ENCODE peak calls at places on chromosomes 5 and 9, in four cellular contexts. Y is GM23338, A is neural crest cell, C is psoas muscle. V is an unnamed sample.

GRCh38 chr9:136352682-136353081 is 10.9 kb downstream of the DNLZ start:
- DNase-seq in Y (no peak), A (no peak), C (no peak), V (no peak)

GRCh38 chr9:14358523-14358922 is 44.6 kb upstream of the NFIB start:
- DNase-seq in Y (no peak), A (no peak), C (no peak), V (no peak)

GRCh38 chr5:139696894-139697658 is 48.9 kb downstream of the CXXC5 start:
- DNase-seq in Y (peak), A (no peak), C (peak), V (no peak)

GRCh38 chr5:154196955-154197652 is 6.6 kb downstream of the GALNT10 start:
- DNase-seq in Y (peak), A (no peak), C (no peak), V (no peak)

GRCh38 chr9:132075853-132076252 is 3.8 kb downstream of the MED27 start:
- DNase-seq in Y (no peak), A (no peak), C (no peak), V (no peak)

GRCh38 chr9:121819511-121820231 is 168.2 kb downstream of the DAB2IP start:
- DNase-seq in Y (peak), A (peak), C (no peak), V (peak)

GRCh38 chr9:138094028-138094427 is 216.4 kb downstream of the CACNA1B start:
- DNase-seq in Y (no peak), A (no peak), C (no peak), V (no peak)

GRCh38 chr5:139667001-139667729 is 19.0 kb downstream of the CXXC5 start:
- DNase-seq in Y (no peak), A (no peak), C (no peak), V (no peak)

GRCh38 chr5:93621340-93621872 is 38.4 kb downstream of the NR2F1 start:
- DNase-seq in Y (peak), A (peak), C (peak), V (peak)

GRCh38 chr9:130172858-130173461 is 756 bp downstream of the NCS1 start:
- DNase-seq in Y (no peak), A (no peak), C (peak), V (peak)

GRCh38 chr5:34905564-34905963 is 9.7 kb downstream of the RAD1 start:
- DNase-seq in Y (peak), A (no peak), C (no peak), V (no peak)

GRCh38 chr9:14690986-14691730 is 2.1 kb downstream of the ZDHHC21 start:
- DNase-seq in Y (no peak), A (no peak), C (no peak), V (no peak)

GRCh38 chr9:89999534-90000370 is 394.9 kb downstream of the GADD45G start:
- DNase-seq in Y (peak), A (no peak), C (peak), V (no peak)

GRCh38 chr9:136141716-136142415 is 23.2 kb upstream of the TMEM250 start:
- DNase-seq in Y (no peak), A (no peak), C (no peak), V (peak)

GRCh38 chr5:74393943-74394342 is 246.6 kb downstream of the ENC1 start:
- DNase-seq in Y (no peak), A (no peak), C (no peak), V (no peak)

GRCh38 chr5:14261237-14261636 is 118.1 kb downstream of the TRIO start:
- DNase-seq in Y (no peak), A (no peak), C (no peak), V (no peak)

GRCh38 chr9:92403153-92403552 is 1.2 kb downstream of the OGN start:
- DNase-seq in Y (no peak), A (no peak), C (no peak), V (no peak)

GRCh38 chr5:172454355-172455086 is at the start of gene SH3PXD2B:
- DNase-seq in Y (peak), A (peak), C (peak), V (peak)

GRCh38 chr9:87725900-87726709 is at the start of gene CTSL:
- DNase-seq in Y (peak), A (peak), C (peak), V (peak)

GRCh38 chr9:70683841-70684240 is 269.4 kb upstream of the KLF9 start:
- DNase-seq in Y (no peak), A (no peak), C (no peak), V (no peak)

GRCh38 chr9:122366074-122366672 is 4.7 kb upstream of the PTGS1 start:
- DNase-seq in Y (no peak), A (no peak), C (no peak), V (no peak)

GRCh38 chr5:6686501-6686900 is 26.7 kb upstream of the TENT4A start:
- DNase-seq in Y (no peak), A (no peak), C (no peak), V (no peak)

GRCh38 chr5:158165647-158166046 is 306.7 kb upstream of the CLINT1 start:
- DNase-seq in Y (no peak), A (no peak), C (no peak), V (no peak)

GRCh38 chr5:34690898-34691297 is 34.8 kb downstream of the RAI14 start:
- DNase-seq in Y (no peak), A (no peak), C (no peak), V (no peak)

GRCh38 chr9:80320916-80321315 is 749.2 kb downstream of the TLE4 start:
- DNase-seq in Y (no peak), A (no peak), C (no peak), V (no peak)

GRCh38 chr5:37801521-37801920 is 38.3 kb downstream of the GDNF start:
- DNase-seq in Y (no peak), A (no peak), C (no peak), V (no peak)

GRCh38 chr5:117266237-117266725 is 691.7 kb upstream of the SEMA6A start:
- DNase-seq in Y (no peak), A (no peak), C (no peak), V (no peak)

GRCh38 chr5:126234563-126235195 is 188.5 kb upstream of the GRAMD2B start:
- DNase-seq in Y (peak), A (peak), C (no peak), V (peak)

GRCh38 chr5:38622723-38623129 is 66.3 kb upstream of the LIFR start:
- DNase-seq in Y (no peak), A (no peak), C (no peak), V (no peak)

GRCh38 chr9:100756217-100756616 is 178.3 kb downstream of the CAVIN4 start:
- DNase-seq in Y (no peak), A (no peak), C (no peak), V (no peak)

GRCh38 chr9:97109194-97109811 is 70.4 kb upstream of the CTSV start:
- DNase-seq in Y (peak), A (no peak), C (no peak), V (peak)

GRCh38 chr9:6450641-6451375 is 37.8 kb downstream of the UHRF2 start:
- DNase-seq in Y (no peak), A (no peak), C (no peak), V (no peak)
- TF ChIP-seq CTCF in Y (no peak), A (no peak), C (no peak), V (no peak)

GRCh38 chr9:77293949-77294348 is 116.6 kb downstream of the VPS13A start:
- DNase-seq in Y (no peak), A (no peak), C (no peak), V (no peak)

GRCh38 chr9:77290373-77290772 is 113.0 kb downstream of the VPS13A start:
- DNase-seq in Y (peak), A (no peak), C (no peak), V (no peak)

GRCh38 chr9:77291714-77292113 is 114.4 kb downstream of the VPS13A start:
- DNase-seq in Y (peak), A (no peak), C (no peak), V (no peak)
- TF ChIP-seq CTCF in Y (peak), A (peak), C (no peak), V (peak)

GRCh38 chr9:93588641-93589609 is 12.5 kb downstream of the PHF2 start:
- DNase-seq in Y (no peak), A (no peak), C (no peak), V (no peak)

GRCh38 chr9:93586290-93587057 is 10.1 kb downstream of the PHF2 start:
- DNase-seq in Y (no peak), A (no peak), C (no peak), V (no peak)

GRCh38 chr9:93589688-93590087 is 13.3 kb downstream of the PHF2 start:
- DNase-seq in Y (no peak), A (no peak), C (no peak), V (no peak)

GRCh38 chr9:93587284-93587650 is 10.9 kb downstream of the PHF2 start:
- DNase-seq in Y (no peak), A (no peak), C (no peak), V (no peak)

GRCh38 chr9:93587651-93588347 is 11.4 kb downstream of the PHF2 start:
- DNase-seq in Y (no peak), A (no peak), C (no peak), V (no peak)
- TF ChIP-seq CTCF in Y (peak), A (peak), C (peak), V (peak)

GRCh38 chr5:132199116-132199680 is 28.5 kb downstream of the P4HA2 start:
- DNase-seq in Y (no peak), A (no peak), C (no peak), V (no peak)
- TF ChIP-seq CTCF in Y (no peak), A (no peak), C (no peak), V (no peak)

V was measured in glutamatergic neuron.